ENCODE peak calls at places on chromosomes 16 and 17, in five cellular contexts. K is Peyer's patch, F is DND-41, I is endodermal cell, A is neural progenitor cell. Z is an unnamed sample. For H3K4me1, the result is how much of the 10 kb centered on the place peaks cover.

GRCh38 chr17:29595107-29595942 is 2.4 kb downstream of the ANKRD13B start:
- DNase-seq in K (no peak), F (no peak), I (peak), A (peak), Z (no peak)

GRCh38 chr16:86199871-86200700 is 301.1 kb downstream of the IRF8 start:
- DNase-seq in K (peak), F (no peak), I (peak), A (no peak), Z (no peak)

GRCh38 chr16:57609541-57610401 is 18.7 kb upstream of the ADGRG1 start:
- DNase-seq in K (peak), F (peak), I (peak), A (no peak), Z (peak)

GRCh38 chr17:28404461-28404811 is 1.6 kb downstream of the SLC46A1 start:
- DNase-seq in K (no peak), F (no peak), I (no peak), A (no peak), Z (no peak)

GRCh38 chr16:17404903-17405691 is 65.7 kb downstream of the XYLT1 start:
- DNase-seq in K (no peak), F (no peak), I (no peak), A (no peak), Z (no peak)

GRCh38 chr17:46876926-46877325 is 25.5 kb downstream of the WNT9B start:
- DNase-seq in K (no peak), F (no peak), I (peak), A (no peak), Z (no peak)

GRCh38 chr16:27374794-27375499 is 27.0 kb upstream of the IL21R start:
- DNase-seq in K (peak), F (peak), I (peak), A (peak), Z (no peak)

GRCh38 chr17:79311373-79311772 is 236.7 kb downstream of the ENGASE start:
- DNase-seq in K (no peak), F (no peak), I (no peak), A (no peak), Z (no peak)

GRCh38 chr17:43479948-43480347 is 3.8 kb upstream of the DHX8 start:
- DNase-seq in K (no peak), F (no peak), I (no peak), A (no peak), Z (no peak)

GRCh38 chr17:58391302-58391984 is 25.9 kb downstream of the RNF43 start:
- DNase-seq in K (peak), F (no peak), I (no peak), A (no peak), Z (no peak)

GRCh38 chr17:56812971-56813388 is 20.7 kb downstream of the C17orf67 start:
- DNase-seq in K (no peak), F (peak), I (no peak), A (no peak), Z (no peak)

DNA sequence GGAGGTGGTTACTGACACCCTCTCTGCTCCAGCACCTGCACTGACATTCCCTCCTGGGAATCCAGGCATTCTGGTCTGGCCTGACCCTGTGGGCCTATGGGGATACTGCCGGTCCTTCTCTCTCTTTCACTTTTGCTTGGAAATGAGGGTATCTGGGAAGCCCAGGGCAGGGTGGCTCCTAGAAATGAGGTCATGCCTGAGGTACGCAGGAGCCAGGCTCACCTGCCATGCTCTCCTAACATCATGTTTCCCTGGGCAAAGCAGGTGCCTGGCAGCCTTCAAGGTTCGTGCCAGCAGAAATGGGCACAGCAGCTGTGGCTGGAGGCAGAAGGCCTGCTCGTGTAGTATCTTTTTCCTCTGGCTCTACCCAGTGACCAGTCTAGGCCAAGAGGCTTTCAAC is 3.3 kb downstream of the ITGA3 start:
- DNase-seq in K (no peak), F (no peak), I (peak), A (no peak), Z (no peak)
- H3K4me1 ChIP-seq in K (under half), F (under half), I (under half), A (under half), Z (under half)

GRCh38 chr17:193841-194806 is 12.7 kb upstream of the DOC2B start:
- DNase-seq in K (peak), F (no peak), I (no peak), A (no peak), Z (no peak)

GRCh38 chr17:192666-193425 is 11.4 kb upstream of the DOC2B start:
- DNase-seq in K (no peak), F (no peak), I (no peak), A (no peak), Z (no peak)

GRCh38 chr17:193426-193810 is 12.0 kb upstream of the DOC2B start:
- DNase-seq in K (no peak), F (no peak), I (no peak), A (no peak), Z (no peak)

GRCh38 chr17:197352-197751 is 15.9 kb upstream of the DOC2B start:
- DNase-seq in K (no peak), F (no peak), I (no peak), A (no peak), Z (no peak)

GRCh38 chr17:194844-195602 is 13.6 kb upstream of the DOC2B start:
- DNase-seq in K (no peak), F (no peak), I (no peak), A (no peak), Z (no peak)
- H3K27ac ChIP-seq in K (no peak), F (no peak), I (no peak), A (no peak), Z (no peak)

GRCh38 chr16:29663829-29664132 is 734 bp downstream of the SPN start:
- DNase-seq in K (no peak), F (no peak), I (no peak), A (no peak), Z (no peak)

GRCh38 chr16:29665294-29666077 is 2.4 kb downstream of the SPN start:
- DNase-seq in K (no peak), F (peak), I (peak), A (no peak), Z (peak)

GRCh38 chr16:29662729-29663019 is 373 bp upstream of the SPN start:
- DNase-seq in K (peak), F (peak), I (no peak), A (no peak), Z (peak)

GRCh38 chr16:29663020-29663828 is at the start of gene SPN:
- DNase-seq in K (peak), F (peak), I (peak), A (no peak), Z (peak)

DNA sequence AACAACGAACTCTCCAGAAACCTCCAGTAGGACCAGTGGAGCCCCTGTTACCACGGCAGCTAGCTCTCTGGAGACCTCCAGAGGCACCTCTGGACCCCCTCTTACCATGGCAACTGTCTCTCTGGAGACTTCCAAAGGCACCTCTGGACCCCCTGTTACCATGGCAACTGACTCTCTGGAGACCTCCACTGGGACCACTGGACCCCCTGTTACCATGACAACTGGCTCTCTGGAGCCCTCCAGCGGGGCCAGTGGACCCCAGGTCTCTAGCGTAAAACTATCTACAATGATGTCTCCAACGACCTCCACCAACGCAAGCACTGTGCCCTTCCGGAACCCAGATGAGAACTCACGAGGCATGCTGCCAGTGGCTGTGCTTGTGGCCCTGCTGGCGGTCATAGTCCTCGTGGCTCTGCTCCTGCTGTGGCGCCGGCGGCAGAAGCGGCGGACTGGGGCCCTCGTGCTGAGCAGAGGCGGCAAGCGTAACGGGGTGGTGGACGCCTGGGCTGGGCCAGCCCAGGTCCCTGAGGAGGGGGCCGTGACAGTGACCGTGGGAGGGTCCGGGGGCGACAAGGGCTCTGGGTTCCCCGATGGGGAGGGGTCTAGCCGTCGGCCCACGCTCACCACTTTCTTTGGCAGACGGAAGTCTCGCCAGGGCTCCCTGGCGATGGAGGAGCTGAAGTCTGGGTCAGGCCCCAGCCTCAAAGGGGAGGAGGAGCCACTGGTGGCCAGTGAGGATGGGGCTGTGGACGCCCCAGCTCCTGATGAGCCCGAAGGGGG is 1.3 kb downstream of the SPN start:
- DNase-seq in K (peak), F (peak), I (peak), A (peak), Z (peak)
- H3K4me1 ChIP-seq in K (under half), F (half or more), I (under half), A (under half), Z (under half)

GRCh38 chr17:858941-859452 is 76.8 kb downstream of the MRM3 start:
- DNase-seq in K (no peak), F (no peak), I (no peak), A (no peak), Z (no peak)
- H3K27ac ChIP-seq in K (peak), F (no peak), I (no peak), A (peak), Z (no peak)

DNA sequence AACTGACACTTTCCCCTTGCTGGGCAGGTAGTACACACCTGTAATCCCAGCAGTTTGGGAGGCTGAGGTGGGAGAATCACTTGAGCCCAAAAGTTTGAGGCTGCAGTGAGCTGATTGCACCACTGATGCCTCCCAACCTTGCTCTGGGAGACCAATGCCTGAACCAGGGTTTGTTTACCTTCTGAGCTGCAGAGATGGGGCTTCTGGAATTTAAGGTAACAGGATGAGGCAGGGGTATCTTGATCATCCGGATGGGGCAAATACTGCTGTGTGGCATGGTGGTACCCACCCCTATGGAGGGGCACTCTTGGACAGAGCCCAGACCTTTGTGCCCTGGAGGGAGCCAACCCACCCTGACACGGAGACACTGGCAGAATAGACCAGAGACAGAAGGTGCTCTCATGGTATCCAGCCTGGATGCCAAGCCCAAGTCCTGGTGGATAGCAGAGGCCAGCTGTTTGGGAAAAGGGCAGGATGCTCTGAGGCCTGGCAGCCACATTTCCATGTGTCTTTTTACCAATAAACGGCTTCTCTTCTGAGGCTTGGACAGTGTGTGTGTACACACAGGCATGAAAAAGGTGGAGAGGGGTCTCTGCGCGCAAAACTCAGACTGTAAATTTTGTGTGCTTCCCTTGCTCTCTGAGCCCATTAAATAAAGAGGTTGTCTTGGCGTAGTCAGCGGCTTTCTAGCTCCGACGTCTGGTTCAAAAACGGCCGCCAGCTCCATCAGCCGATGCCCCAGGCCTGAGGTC is 4.4 kb downstream of the ZNF48 start:
- DNase-seq in K (no peak), F (no peak), I (peak), A (no peak), Z (no peak)
- H3K4me1 ChIP-seq in K (under half), F (half or more), I (under half), A (under half), Z (under half)

GRCh38 chr16:46886764-46887523 is 2.8 kb downstream of the GPT2 start:
- DNase-seq in K (no peak), F (no peak), I (no peak), A (no peak), Z (no peak)

GRCh38 chr16:46884513-46885293 is 541 bp downstream of the GPT2 start:
- DNase-seq in K (no peak), F (no peak), I (peak), A (peak), Z (no peak)

GRCh38 chr16:46883690-46884512 is at the start of gene GPT2:
- DNase-seq in K (peak), F (peak), I (peak), A (peak), Z (peak)

GRCh38 chr16:46887524-46887854 is 3.3 kb downstream of the GPT2 start:
- DNase-seq in K (no peak), F (no peak), I (no peak), A (no peak), Z (no peak)

GRCh38 chr16:46885960-46886763 is 2.0 kb downstream of the GPT2 start:
- DNase-seq in K (no peak), F (no peak), I (peak), A (peak), Z (no peak)
- H3K27ac ChIP-seq in K (no peak), F (no peak), I (no peak), A (no peak), Z (no peak)

GRCh38 chr17:67208232-67208631 is 36.8 kb downstream of the HELZ start:
- DNase-seq in K (no peak), F (no peak), I (no peak), A (no peak), Z (no peak)
- H3K4me1 ChIP-seq in K (under half), F (under half), I (under half), A (under half), Z (under half)

Z was measured in naive thymus-derived CD4-positive, alpha-beta T cell.